ENCODE peak calls at places on chromosomes 2 and 18, in five cellular contexts. One of them, this sample, is unnamed.
A peak's percentile ranks its signal among the peaks of the same experiment; 100 is the strongest.

GRCh38 chr18:9741461-9741820 is 33.3 kb downstream of the RAB31 start:
- DNase-seq in uterus: no peak
- DNase-seq in OCI-LY7: no peak
- DNase-seq in left ventricle myocardium inferior: no peak
- DNase-seq in bronchial epithelial cell: no peak
- DNase-seq in this sample: no peak

GRCh38 chr2:219182331-219183150 is 4.5 kb downstream of the RETREG2 start:
- DNase-seq in uterus: no peak
- DNase-seq in OCI-LY7: no peak
- DNase-seq in left ventricle myocardium inferior: peak; percentile 24
- DNase-seq in bronchial epithelial cell: no peak
- DNase-seq in this sample: no peak

GRCh38 chr2:65231121-65231520 is 3.5 kb downstream of the ACTR2 start:
- DNase-seq in uterus: no peak
- DNase-seq in OCI-LY7: no peak
- DNase-seq in left ventricle myocardium inferior: no peak
- DNase-seq in bronchial epithelial cell: peak; percentile 51
- DNase-seq in this sample: no peak

GRCh38 chr18:50428531-50429206 is 53.8 kb downstream of the SKA1 start:
- DNase-seq in uterus: no peak
- DNase-seq in OCI-LY7: no peak
- DNase-seq in left ventricle myocardium inferior: no peak
- DNase-seq in bronchial epithelial cell: no peak
- DNase-seq in this sample: no peak

GRCh38 chr2:177165103-177165583 is 47.5 kb upstream of the HNRNPA3 start:
- DNase-seq in uterus: peak; percentile 39
- DNase-seq in OCI-LY7: peak; percentile 45
- DNase-seq in left ventricle myocardium inferior: no peak
- DNase-seq in bronchial epithelial cell: no peak
- DNase-seq in this sample: no peak

GRCh38 chr2:70977605-70978205 is 725 bp upstream of the ANKRD53 start:
- DNase-seq in uterus: peak; percentile 69
- DNase-seq in OCI-LY7: no peak
- DNase-seq in left ventricle myocardium inferior: no peak
- DNase-seq in bronchial epithelial cell: peak; percentile 88
- DNase-seq in this sample: no peak

GRCh38 chr2:199042660-199043379 is 414.9 kb downstream of the SATB2 start:
- DNase-seq in uterus: no peak
- DNase-seq in OCI-LY7: no peak
- DNase-seq in left ventricle myocardium inferior: no peak
- DNase-seq in bronchial epithelial cell: no peak
- DNase-seq in this sample: no peak

GRCh38 chr2:121710470-121711170 is 26.1 kb downstream of the NIFK start:
- DNase-seq in uterus: no peak
- DNase-seq in OCI-LY7: no peak
- DNase-seq in left ventricle myocardium inferior: no peak
- DNase-seq in bronchial epithelial cell: no peak
- DNase-seq in this sample: no peak

GRCh38 chr2:75627902-75628504 is 18.6 kb upstream of the MRPL19 start:
- DNase-seq in uterus: peak; percentile 50
- DNase-seq in OCI-LY7: peak; percentile 65
- DNase-seq in left ventricle myocardium inferior: peak; percentile 56
- DNase-seq in bronchial epithelial cell: peak; percentile 67
- DNase-seq in this sample: peak; percentile 64

GRCh38 chr18:8762968-8763367 is 57.6 kb downstream of the MTCL1 start:
- DNase-seq in uterus: no peak
- DNase-seq in OCI-LY7: no peak
- DNase-seq in left ventricle myocardium inferior: no peak
- DNase-seq in bronchial epithelial cell: no peak
- DNase-seq in this sample: no peak

GRCh38 chr2:88764850-88765153 is 73.3 kb downstream of the RPIA start:
- DNase-seq in uterus: no peak
- DNase-seq in OCI-LY7: no peak
- DNase-seq in left ventricle myocardium inferior: no peak
- DNase-seq in bronchial epithelial cell: no peak
- DNase-seq in this sample: no peak

GRCh38 chr2:88765154-88765948 is 73.9 kb downstream of the RPIA start:
- DNase-seq in uterus: no peak
- DNase-seq in OCI-LY7: peak; percentile 94
- DNase-seq in left ventricle myocardium inferior: no peak
- DNase-seq in bronchial epithelial cell: peak; percentile 49
- DNase-seq in this sample: no peak

GRCh38 chr2:88764141-88764849 is 72.8 kb downstream of the RPIA start:
- DNase-seq in uterus: no peak
- DNase-seq in OCI-LY7: no peak
- DNase-seq in left ventricle myocardium inferior: no peak
- DNase-seq in bronchial epithelial cell: no peak
- DNase-seq in this sample: no peak

GRCh38 chr2:88757025-88757424 is 65.6 kb downstream of the RPIA start:
- DNase-seq in uterus: no peak
- DNase-seq in OCI-LY7: no peak
- DNase-seq in left ventricle myocardium inferior: no peak
- DNase-seq in bronchial epithelial cell: no peak
- DNase-seq in this sample: no peak

GRCh38 chr2:88760819-88761598 is 69.5 kb downstream of the RPIA start:
- DNase-seq in uterus: no peak
- DNase-seq in OCI-LY7: peak; percentile 48
- DNase-seq in left ventricle myocardium inferior: no peak
- DNase-seq in bronchial epithelial cell: no peak
- DNase-seq in this sample: no peak
- TF ChIP-seq CTCF in uterus: no peak
- TF ChIP-seq CTCF in OCI-LY7: peak; percentile 54
- TF ChIP-seq CTCF in left ventricle myocardium inferior: no peak
- TF ChIP-seq CTCF in bronchial epithelial cell: no peak
- TF ChIP-seq CTCF in this sample: no peak

DNA sequence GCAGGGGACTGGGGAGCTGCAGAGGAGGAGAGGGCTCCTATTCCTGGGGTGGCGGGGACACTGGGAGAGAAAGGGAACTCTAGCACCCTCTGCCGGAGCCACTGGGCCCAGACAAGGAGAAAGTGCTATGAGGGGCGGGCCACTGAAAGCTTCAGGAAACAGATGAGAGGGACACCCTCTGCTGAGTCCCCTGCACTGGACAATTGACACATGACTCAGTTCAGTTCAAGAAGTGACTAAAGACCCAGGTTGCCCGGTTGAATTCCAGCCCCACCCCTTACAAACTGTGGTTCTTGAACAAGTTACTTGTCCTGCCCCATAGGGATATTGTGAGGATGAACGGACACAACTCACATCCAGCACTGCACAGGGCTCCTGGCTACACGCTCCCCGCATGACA is 5.0 kb downstream of the RUFY4 start:
- DNase-seq in uterus: no peak
- DNase-seq in OCI-LY7: peak; percentile 30
- DNase-seq in left ventricle myocardium inferior: no peak
- DNase-seq in bronchial epithelial cell: peak; percentile 23
- DNase-seq in this sample: no peak
- TF ChIP-seq CTCF in uterus: no peak
- TF ChIP-seq CTCF in OCI-LY7: peak; percentile 77
- TF ChIP-seq CTCF in left ventricle myocardium inferior: peak; percentile 65
- TF ChIP-seq CTCF in bronchial epithelial cell: peak; percentile 77
- TF ChIP-seq CTCF in this sample: no peak

GRCh38 chr2:50859110-50859509 is 172.8 kb downstream of the NRXN1 start:
- DNase-seq in uterus: no peak
- DNase-seq in OCI-LY7: no peak
- DNase-seq in left ventricle myocardium inferior: no peak
- DNase-seq in bronchial epithelial cell: no peak
- DNase-seq in this sample: no peak
- TF ChIP-seq CTCF in uterus: no peak
- TF ChIP-seq CTCF in OCI-LY7: peak; percentile 36
- TF ChIP-seq CTCF in left ventricle myocardium inferior: no peak
- TF ChIP-seq CTCF in bronchial epithelial cell: no peak
- TF ChIP-seq CTCF in this sample: no peak

GRCh38 chr18:44805643-44806042 is 125.0 kb downstream of the SETBP1 start:
- DNase-seq in uterus: no peak
- DNase-seq in OCI-LY7: no peak
- DNase-seq in left ventricle myocardium inferior: no peak
- DNase-seq in bronchial epithelial cell: no peak
- DNase-seq in this sample: no peak
- TF ChIP-seq CTCF in uterus: no peak
- TF ChIP-seq CTCF in OCI-LY7: peak; percentile 15
- TF ChIP-seq CTCF in left ventricle myocardium inferior: no peak
- TF ChIP-seq CTCF in bronchial epithelial cell: no peak
- TF ChIP-seq CTCF in this sample: no peak

GRCh38 chr2:222283634-222284033 is 15.2 kb downstream of the PAX3 start:
- DNase-seq in uterus: no peak
- DNase-seq in OCI-LY7: no peak
- DNase-seq in left ventricle myocardium inferior: no peak
- DNase-seq in bronchial epithelial cell: no peak
- DNase-seq in this sample: no peak
- TF ChIP-seq CTCF in uterus: no peak
- TF ChIP-seq CTCF in OCI-LY7: no peak
- TF ChIP-seq CTCF in left ventricle myocardium inferior: no peak
- TF ChIP-seq CTCF in bronchial epithelial cell: no peak
- TF ChIP-seq CTCF in this sample: no peak

GRCh38 chr18:12991839-12992216 is 666 bp downstream of the CEP192 start:
- DNase-seq in uterus: no peak
- DNase-seq in OCI-LY7: no peak
- DNase-seq in left ventricle myocardium inferior: no peak
- DNase-seq in bronchial epithelial cell: peak; percentile 67
- DNase-seq in this sample: no peak

GRCh38 chr18:12990128-12990485 is 1.1 kb upstream of the CEP192 start:
- DNase-seq in uterus: no peak
- DNase-seq in OCI-LY7: no peak
- DNase-seq in left ventricle myocardium inferior: no peak
- DNase-seq in bronchial epithelial cell: peak; percentile 10
- DNase-seq in this sample: no peak

GRCh38 chr18:12989397-12990127 is 1.6 kb upstream of the CEP192 start:
- DNase-seq in uterus: no peak
- DNase-seq in OCI-LY7: no peak
- DNase-seq in left ventricle myocardium inferior: no peak
- DNase-seq in bronchial epithelial cell: no peak
- DNase-seq in this sample: no peak

GRCh38 chr18:12990662-12990976 is 543 bp upstream of the CEP192 start:
- DNase-seq in uterus: no peak
- DNase-seq in OCI-LY7: no peak
- DNase-seq in left ventricle myocardium inferior: no peak
- DNase-seq in bronchial epithelial cell: no peak
- DNase-seq in this sample: no peak

GRCh38 chr18:12990977-12991838 is at the start of gene CEP192:
- DNase-seq in uterus: peak; percentile 97
- DNase-seq in OCI-LY7: peak; percentile 98
- DNase-seq in left ventricle myocardium inferior: peak; percentile 97
- DNase-seq in bronchial epithelial cell: peak; percentile 93
- DNase-seq in this sample: peak; percentile 95
- TF ChIP-seq CTCF in uterus: no peak
- TF ChIP-seq CTCF in OCI-LY7: peak; percentile 44
- TF ChIP-seq CTCF in left ventricle myocardium inferior: no peak
- TF ChIP-seq CTCF in bronchial epithelial cell: peak; percentile 2
- TF ChIP-seq CTCF in this sample: no peak

GRCh38 chr18:58581265-58581664 is 47.6 kb downstream of the ALPK2 start:
- DNase-seq in uterus: no peak
- DNase-seq in OCI-LY7: no peak
- DNase-seq in left ventricle myocardium inferior: no peak
- DNase-seq in bronchial epithelial cell: peak; percentile 45
- DNase-seq in this sample: no peak
- TF ChIP-seq CTCF in uterus: no peak
- TF ChIP-seq CTCF in OCI-LY7: no peak
- TF ChIP-seq CTCF in left ventricle myocardium inferior: no peak
- TF ChIP-seq CTCF in bronchial epithelial cell: no peak
- TF ChIP-seq CTCF in this sample: no peak

GRCh38 chr18:35071819-35072247 is 30.6 kb downstream of the MAPRE2 start:
- DNase-seq in uterus: no peak
- DNase-seq in OCI-LY7: no peak
- DNase-seq in left ventricle myocardium inferior: no peak
- DNase-seq in bronchial epithelial cell: no peak
- DNase-seq in this sample: no peak
- TF ChIP-seq CTCF in uterus: no peak
- TF ChIP-seq CTCF in OCI-LY7: no peak
- TF ChIP-seq CTCF in left ventricle myocardium inferior: no peak
- TF ChIP-seq CTCF in bronchial epithelial cell: no peak
- TF ChIP-seq CTCF in this sample: no peak

GRCh38 chr2:237315170-237315880 is 98.6 kb downstream of the COL6A3 start:
- DNase-seq in uterus: peak; percentile 91
- DNase-seq in OCI-LY7: no peak
- DNase-seq in left ventricle myocardium inferior: peak; percentile 91
- DNase-seq in bronchial epithelial cell: no peak
- DNase-seq in this sample: peak; percentile 54
- TF ChIP-seq CTCF in uterus: peak; percentile 59
- TF ChIP-seq CTCF in OCI-LY7: no peak
- TF ChIP-seq CTCF in left ventricle myocardium inferior: peak; percentile 68
- TF ChIP-seq CTCF in bronchial epithelial cell: no peak
- TF ChIP-seq CTCF in this sample: no peak